ENCODE peak calls at places on chromosomes 11 and 22, in nine cellular contexts. One of them, this sample, is unnamed.

GRCh38 chr11:31355131-31355530 is 14.4 kb downstream of the DCDC1 start:
- DNase-seq in mucosa of descending colon: no peak
- DNase-seq in naive thymus-derived CD8-positive, alpha-beta T cell: no peak
- DNase-seq in mucosa of gallbladder: no peak
- DNase-seq in neural crest cell: no peak
- DNase-seq in iPS-NIHi11: no peak
- DNase-seq in lower leg skin: no peak
- DNase-seq in HCT116: no peak
- DNase-seq in activated gamma-delta T cell treated with Interleukin-2 at 50 U/mL for 16 hours: no peak
- DNase-seq in this sample: no peak

GRCh38 chr11:2212411-2213251 is 41.0 kb upstream of the TH start:
- DNase-seq in lower leg skin: peak
- DNase-seq in mucosa of descending colon: no peak
- DNase-seq in mucosa of gallbladder: peak
- DNase-seq in iPS-NIHi11: no peak
- DNase-seq in neural crest cell: no peak
- DNase-seq in naive thymus-derived CD8-positive, alpha-beta T cell: no peak
- DNase-seq in activated gamma-delta T cell treated with Interleukin-2 at 50 U/mL for 16 hours: no peak
- DNase-seq in HCT116: no peak
- DNase-seq in this sample: no peak

GRCh38 chr11:116457336-116458007 is 315.3 kb downstream of the BUD13 start:
- DNase-seq in neural crest cell: no peak
- DNase-seq in mucosa of gallbladder: no peak
- DNase-seq in lower leg skin: no peak
- DNase-seq in activated gamma-delta T cell treated with Interleukin-2 at 50 U/mL for 16 hours: no peak
- DNase-seq in mucosa of descending colon: no peak
- DNase-seq in iPS-NIHi11: peak
- DNase-seq in HCT116: no peak
- DNase-seq in naive thymus-derived CD8-positive, alpha-beta T cell: no peak
- DNase-seq in this sample: no peak

GRCh38 chr11:46537121-46537520 is 56.7 kb downstream of the AMBRA1 start:
- DNase-seq in activated gamma-delta T cell treated with Interleukin-2 at 50 U/mL for 16 hours: no peak
- DNase-seq in lower leg skin: no peak
- DNase-seq in naive thymus-derived CD8-positive, alpha-beta T cell: no peak
- DNase-seq in neural crest cell: no peak
- DNase-seq in mucosa of descending colon: no peak
- DNase-seq in HCT116: no peak
- DNase-seq in iPS-NIHi11: no peak
- DNase-seq in mucosa of gallbladder: no peak
- DNase-seq in this sample: no peak

GRCh38 chr11:46560300-46561025 is 33.4 kb downstream of the AMBRA1 start:
- DNase-seq in neural crest cell: no peak
- DNase-seq in iPS-NIHi11: no peak
- DNase-seq in mucosa of gallbladder: no peak
- DNase-seq in HCT116: no peak
- DNase-seq in activated gamma-delta T cell treated with Interleukin-2 at 50 U/mL for 16 hours: peak
- DNase-seq in mucosa of descending colon: peak
- DNase-seq in lower leg skin: no peak
- DNase-seq in naive thymus-derived CD8-positive, alpha-beta T cell: no peak
- DNase-seq in this sample: no peak

GRCh38 chr11:132576706-132577105 is 955.6 kb downstream of the OPCML start:
- DNase-seq in lower leg skin: no peak
- DNase-seq in HCT116: no peak
- DNase-seq in neural crest cell: no peak
- DNase-seq in mucosa of descending colon: no peak
- DNase-seq in activated gamma-delta T cell treated with Interleukin-2 at 50 U/mL for 16 hours: no peak
- DNase-seq in naive thymus-derived CD8-positive, alpha-beta T cell: no peak
- DNase-seq in iPS-NIHi11: peak
- DNase-seq in mucosa of gallbladder: peak
- DNase-seq in this sample: no peak

GRCh38 chr11:41456288-41456687 is 3.2 kb downstream of the LRRC4C start:
- DNase-seq in mucosa of descending colon: no peak
- DNase-seq in mucosa of gallbladder: no peak
- DNase-seq in lower leg skin: no peak
- DNase-seq in neural crest cell: no peak
- DNase-seq in HCT116: no peak
- DNase-seq in activated gamma-delta T cell treated with Interleukin-2 at 50 U/mL for 16 hours: no peak
- DNase-seq in naive thymus-derived CD8-positive, alpha-beta T cell: no peak
- DNase-seq in iPS-NIHi11: peak
- DNase-seq in this sample: no peak

GRCh38 chr22:46587492-46588278 is 32.5 kb upstream of the GRAMD4 start:
- DNase-seq in mucosa of gallbladder: no peak
- DNase-seq in naive thymus-derived CD8-positive, alpha-beta T cell: no peak
- DNase-seq in HCT116: no peak
- DNase-seq in neural crest cell: no peak
- DNase-seq in mucosa of descending colon: peak
- DNase-seq in activated gamma-delta T cell treated with Interleukin-2 at 50 U/mL for 16 hours: peak
- DNase-seq in iPS-NIHi11: no peak
- DNase-seq in lower leg skin: no peak
- DNase-seq in this sample: peak

GRCh38 chr22:37661160-37661924 is 2.8 kb downstream of the PDXP start:
- DNase-seq in activated gamma-delta T cell treated with Interleukin-2 at 50 U/mL for 16 hours: peak
- DNase-seq in mucosa of descending colon: no peak
- DNase-seq in HCT116: no peak
- DNase-seq in neural crest cell: no peak
- DNase-seq in mucosa of gallbladder: no peak
- DNase-seq in lower leg skin: no peak
- DNase-seq in iPS-NIHi11: no peak
- DNase-seq in naive thymus-derived CD8-positive, alpha-beta T cell: no peak
- DNase-seq in this sample: no peak

GRCh38 chr22:47027766-47028165 is 265.3 kb downstream of the TBC1D22A start:
- DNase-seq in lower leg skin: no peak
- DNase-seq in activated gamma-delta T cell treated with Interleukin-2 at 50 U/mL for 16 hours: no peak
- DNase-seq in HCT116: no peak
- DNase-seq in naive thymus-derived CD8-positive, alpha-beta T cell: no peak
- DNase-seq in neural crest cell: no peak
- DNase-seq in mucosa of gallbladder: no peak
- DNase-seq in mucosa of descending colon: no peak
- DNase-seq in iPS-NIHi11: no peak
- DNase-seq in this sample: peak

GRCh38 chr11:35842958-35843357 is 100.9 kb upstream of the LDLRAD3 start:
- DNase-seq in naive thymus-derived CD8-positive, alpha-beta T cell: no peak
- DNase-seq in activated gamma-delta T cell treated with Interleukin-2 at 50 U/mL for 16 hours: no peak
- DNase-seq in lower leg skin: no peak
- DNase-seq in HCT116: no peak
- DNase-seq in mucosa of gallbladder: no peak
- DNase-seq in neural crest cell: no peak
- DNase-seq in iPS-NIHi11: no peak
- DNase-seq in mucosa of descending colon: no peak
- DNase-seq in this sample: no peak

GRCh38 chr11:64744544-64745218 is 739 bp upstream of the RASGRP2 start:
- DNase-seq in iPS-NIHi11: peak
- DNase-seq in mucosa of descending colon: no peak
- DNase-seq in HCT116: no peak
- DNase-seq in lower leg skin: no peak
- DNase-seq in mucosa of gallbladder: no peak
- DNase-seq in neural crest cell: no peak
- DNase-seq in naive thymus-derived CD8-positive, alpha-beta T cell: peak
- DNase-seq in activated gamma-delta T cell treated with Interleukin-2 at 50 U/mL for 16 hours: peak
- DNase-seq in this sample: no peak

GRCh38 chr11:2378527-2379210 is 1.6 kb downstream of the CD81 start:
- DNase-seq in neural crest cell: no peak
- DNase-seq in activated gamma-delta T cell treated with Interleukin-2 at 50 U/mL for 16 hours: no peak
- DNase-seq in HCT116: no peak
- DNase-seq in iPS-NIHi11: no peak
- DNase-seq in mucosa of gallbladder: no peak
- DNase-seq in naive thymus-derived CD8-positive, alpha-beta T cell: no peak
- DNase-seq in lower leg skin: peak
- DNase-seq in mucosa of descending colon: no peak
- DNase-seq in this sample: no peak

GRCh38 chr22:18152519-18152918 is 2.5 kb downstream of the USP18 start:
- DNase-seq in iPS-NIHi11: no peak
- DNase-seq in lower leg skin: no peak
- DNase-seq in activated gamma-delta T cell treated with Interleukin-2 at 50 U/mL for 16 hours: no peak
- DNase-seq in mucosa of descending colon: no peak
- DNase-seq in naive thymus-derived CD8-positive, alpha-beta T cell: no peak
- DNase-seq in HCT116: no peak
- DNase-seq in mucosa of gallbladder: no peak
- DNase-seq in neural crest cell: no peak
- DNase-seq in this sample: no peak